ENCODE peak calls at places on chromosomes 4 and X, in ten cellular contexts. X is CD8-positive, alpha-beta memory T cell; W is RWPE1; Q is astrocyte of the cerebellum; Y is AG09319; S is HT-29; R is AML-193; O is stromal cell of bone marrow; C is NCI-H748 treated with DMSO at 0.1 percent for 48 hours; N is germinal center. M is an unnamed sample.
A peak's percentile ranks its signal among the peaks of the same experiment; 100 is the strongest.

GRCh38 chrX:33336783-33337182 is 125.4 kb upstream of the DMD start:
- DNase-seq in R (peak; percentile 0), C (peak; percentile 1), O (no peak), S (peak; percentile 18), Q (no peak), N (no peak), W (peak; percentile 3), Y (no peak), X (no peak), M (no peak)

GRCh38 chr4:138196153-138196552 is 46.0 kb downstream of the SLC7A11 start:
- DNase-seq in C (no peak), Y (no peak), X (no peak), O (no peak), R (no peak), N (no peak), S (no peak), Q (no peak), W (no peak), M (no peak)

GRCh38 chr4:150794706-150795105 is 212.8 kb downstream of the MAB21L2 start:
- DNase-seq in R (no peak), Q (no peak), W (no peak), C (no peak), N (no peak), O (no peak), Y (no peak), S (no peak), X (no peak), M (no peak)

GRCh38 chr4:105979506-105979905 is 84.2 kb downstream of the NPNT start:
- DNase-seq in R (no peak), C (no peak), O (no peak), Y (no peak), Q (no peak), X (no peak), N (no peak), S (no peak), W (no peak), M (no peak)

GRCh38 chr4:69196209-69196965 is 18.2 kb downstream of the UGT2B11 start:
- DNase-seq in Y (no peak), C (no peak), R (no peak), X (no peak), O (no peak), N (no peak), W (no peak), Q (no peak), S (no peak), M (no peak)

GRCh38 chr4:2511645-2512131 is 24.8 kb upstream of the FAM193A start:
- DNase-seq in S (no peak), C (no peak), W (no peak), O (no peak), X (peak; percentile 50), N (peak; percentile 64), Y (no peak), Q (no peak), R (no peak), M (no peak)

GRCh38 chr4:43425206-43425605 is 532.7 kb downstream of the GRXCR1 start:
- DNase-seq in R (no peak), Y (no peak), O (no peak), N (no peak), X (no peak), S (no peak), C (no peak), Q (no peak), W (no peak), M (no peak)

GRCh38 chr4:109275346-109275745 is 27.1 kb downstream of the COL25A1 start:
- DNase-seq in Y (no peak), O (no peak), S (no peak), X (no peak), N (no peak), Q (no peak), C (no peak), R (no peak), W (no peak), M (no peak)

GRCh38 chrX:152480269-152481212 is 29.4 kb upstream of the GABRA3 start:
- DNase-seq in O (no peak), X (no peak), Y (no peak), W (no peak), R (no peak), N (no peak), C (no peak), Q (no peak), S (no peak), M (no peak)

GRCh38 chr4:931194-931959 is 739 bp downstream of the GAK start:
- DNase-seq in Q (no peak), N (no peak), C (no peak), R (no peak), X (peak; percentile 63), W (peak; percentile 30), S (peak; percentile 30), Y (no peak), O (peak; percentile 49), M (no peak)

GRCh38 chr4:1508161-1509160 is 102.2 kb upstream of the NKX1-1 start:
- DNase-seq in W (no peak), O (no peak), Q (no peak), Y (no peak), N (no peak), R (no peak), C (no peak), S (no peak), X (peak; percentile 43), M (no peak)

GRCh38 chr4:47287735-47288134 is 175.8 kb downstream of the COMMD8 start:
- DNase-seq in O (peak; percentile 40), X (no peak), W (no peak), N (no peak), Y (no peak), S (peak; percentile 19), Q (peak; percentile 59), C (no peak), R (peak; percentile 33), M (no peak)

GRCh38 chr4:146522862-146523205 is 1.1 kb upstream of the SLC10A7 start:
- DNase-seq in W (peak; percentile 5), C (no peak), N (peak; percentile 30), Y (no peak), Q (no peak), X (no peak), O (no peak), S (peak; percentile 35), R (peak; percentile 36), M (no peak)

GRCh38 chr4:134708026-134708425 is 506.4 kb upstream of the PABPC4L start:
- DNase-seq in W (no peak), N (no peak), O (no peak), C (no peak), R (no peak), Y (no peak), S (peak; percentile 20), X (no peak), Q (no peak), M (no peak)

GRCh38 chr4:97013309-97014106 is 1129.8 kb downstream of the STPG2 start:
- DNase-seq in C (no peak), R (no peak), W (no peak), Q (no peak), X (no peak), N (no peak), O (no peak), Y (no peak), S (peak; percentile 21), M (no peak)

M was measured in naive thymus-derived CD4-positive, alpha-beta T cell.